ENCODE peak calls at places on chromosomes 2 and 18, in six cellular contexts. J, D, R, W, U and Q are unnamed samples.

GRCh38 chr2:227125506-227125905 is 38.5 kb downstream of the COL4A4 start:
- DNase-seq in J (no peak), D (no peak), R (no peak), W (no peak), U (no peak), Q (no peak)

GRCh38 chr2:61727746-61728145 is 126.1 kb downstream of the FAM161A start:
- DNase-seq in J (no peak), D (no peak), R (no peak), W (no peak), U (peak; percentile 18), Q (no peak)

GRCh38 chr18:65768379-65768778 is 17.6 kb downstream of the CDH7 start:
- DNase-seq in J (no peak), D (no peak), R (no peak), W (no peak), U (no peak), Q (no peak)

GRCh38 chr2:205011031-205011430 is 465.8 kb downstream of the PARD3B start:
- DNase-seq in J (no peak), D (no peak), R (no peak), W (no peak), U (no peak), Q (no peak)

GRCh38 chr18:77147418-77147852 is 14.9 kb upstream of the MBP start:
- DNase-seq in J (no peak), D (no peak), R (no peak), W (no peak), U (no peak), Q (no peak)

GRCh38 chr2:233002829-233003657 is 10.0 kb downstream of the NGEF start:
- DNase-seq in J (no peak), D (no peak), R (no peak), W (no peak), U (no peak), Q (no peak)

GRCh38 chr18:55858661-55859111 is 270.7 kb upstream of the TCF4 start:
- DNase-seq in J (no peak), D (no peak), R (no peak), W (no peak), U (peak; percentile 53), Q (no peak)

GRCh38 chr2:186887107-186888090 is 38.4 kb upstream of the ZSWIM2 start:
- DNase-seq in J (no peak), D (no peak), R (no peak), W (no peak), U (no peak), Q (no peak)

GRCh38 chr18:7598167-7599062 is 31.3 kb downstream of the PTPRM start:
- DNase-seq in J (no peak), D (no peak), R (no peak), W (no peak), U (peak; percentile 73), Q (no peak)

GRCh38 chr18:45684341-45685115 is 39.5 kb upstream of the SLC14A1 start:
- DNase-seq in J (no peak), D (no peak), R (no peak), W (no peak), U (peak; percentile 72), Q (peak; percentile 41)

GRCh38 chr18:11339121-11339520 is 189.8 kb upstream of the PIEZO2 start:
- DNase-seq in J (no peak), D (no peak), R (no peak), W (no peak), U (no peak), Q (no peak)

GRCh38 chr2:132477436-132477835 is 60.8 kb downstream of the GPR39 start:
- DNase-seq in J (no peak), D (no peak), R (no peak), W (no peak), U (no peak), Q (no peak)

GRCh38 chr2:227849906-227850305 is 21.5 kb upstream of the DAW1 start:
- DNase-seq in J (no peak), D (no peak), R (no peak), W (no peak), U (peak; percentile 61), Q (no peak)

GRCh38 chr2:212156114-212156513 is 382.5 kb downstream of the ERBB4 start:
- DNase-seq in J (no peak), D (no peak), R (no peak), W (no peak), U (no peak), Q (no peak)

GRCh38 chr2:207138573-207139297 is 27.0 kb downstream of the KLF7 start:
- DNase-seq in J (no peak), D (no peak), R (no peak), W (no peak), U (peak; percentile 85), Q (no peak)

GRCh38 chr2:214378455-214379103 is 32.3 kb upstream of the VWC2L start:
- DNase-seq in J (no peak), D (peak; percentile 34), R (no peak), W (no peak), U (no peak), Q (no peak)

GRCh38 chr2:171139860-171140259 is 20.8 kb downstream of the TLK1 start:
- DNase-seq in J (no peak), D (no peak), R (no peak), W (no peak), U (no peak), Q (no peak)

GRCh38 chr2:9656270-9656766 is 25.5 kb upstream of the YWHAQ start:
- DNase-seq in J (peak; percentile 49), D (no peak), R (peak; percentile 64), W (peak; percentile 49), U (peak; percentile 97), Q (peak; percentile 71)

GRCh38 chr2:152813381-152813780 is 95.0 kb downstream of the ARL6IP6 start:
- DNase-seq in J (no peak), D (no peak), R (no peak), W (no peak), U (no peak), Q (no peak)

GRCh38 chr2:203869610-203870042 is 2.1 kb downstream of the CTLA4 start:
- DNase-seq in J (peak; percentile 47), D (no peak), R (peak; percentile 36), W (peak; percentile 25), U (no peak), Q (peak; percentile 71)

GRCh38 chr2:46412010-46412409 is 67.4 kb upstream of the TMEM247 start:
- DNase-seq in J (no peak), D (no peak), R (no peak), W (no peak), U (no peak), Q (no peak)

GRCh38 chr2:165660361-165660760 is 133.7 kb downstream of the GALNT3 start:
- DNase-seq in J (no peak), D (no peak), R (no peak), W (no peak), U (no peak), Q (no peak)

GRCh38 chr2:216369821-216370220 is 2.5 kb downstream of the MARCHF4 start:
- DNase-seq in J (no peak), D (peak; percentile 56), R (no peak), W (no peak), U (no peak), Q (no peak)

GRCh38 chr18:52715961-52716360 is 376.0 kb downstream of the DCC start:
- DNase-seq in J (no peak), D (no peak), R (no peak), W (no peak), U (no peak), Q (no peak)

GRCh38 chr18:77223221-77223639 is 26.4 kb upstream of the GALR1 start:
- DNase-seq in J (no peak), D (no peak), R (no peak), W (no peak), U (peak; percentile 55), Q (no peak)

GRCh38 chr2:237723613-237724012 is 75.0 kb upstream of the RBM44 start:
- DNase-seq in J (no peak), D (no peak), R (no peak), W (no peak), U (no peak), Q (no peak)

GRCh38 chr2:238247002-238247822 is 7.4 kb upstream of the HES6 start:
- DNase-seq in J (no peak), D (no peak), R (no peak), W (no peak), U (no peak), Q (no peak)

GRCh38 chr18:1003499-1003898 is 98.8 kb downstream of the ADCYAP1 start:
- DNase-seq in J (no peak), D (no peak), R (no peak), W (no peak), U (no peak), Q (no peak)

GRCh38 chr2:194087569-194087968 is 1569.5 kb upstream of the SLC39A10 start:
- DNase-seq in J (no peak), D (no peak), R (no peak), W (no peak), U (no peak), Q (no peak)

GRCh38 chr2:102442967-102443828 is 20.2 kb downstream of the IL18RAP start:
- DNase-seq in J (peak; percentile 42), D (no peak), R (peak; percentile 48), W (peak; percentile 11), U (peak; percentile 45), Q (peak; percentile 6)